ENCODE peak calls at places on chromosomes 3 and 15, in ten cellular contexts. E is IMR-90, W is heart left ventricle, K is transverse colon, C is K562, H is esophagus muscularis mucosa, L is esophagus squamous epithelium, O is ovary, P is uterus, Z is Peyer's patch. F is an unnamed sample. For H3K27me3, the result is how much of the 10 kb centered on the place peaks cover.

GRCh38 chr3:50248387-50248786 is 12.4 kb downstream of the GNAI2 start:
- DNase-seq in E (no peak), W (peak), K (peak), C (no peak), H (no peak), L (no peak), O (no peak), P (no peak), Z (peak), F (no peak)

GRCh38 chr3:113249111-113249510 is 37.8 kb downstream of the BOC start:
- DNase-seq in E (peak), W (no peak), K (no peak), C (no peak), H (no peak), L (no peak), O (no peak), P (no peak), Z (no peak), F (peak)

GRCh38 chr3:55817177-55817576 is 330.1 kb upstream of the WNT5A start:
- DNase-seq in E (no peak), W (no peak), K (no peak), C (no peak), H (peak), L (no peak), O (no peak), P (no peak), Z (no peak), F (no peak)

GRCh38 chr3:10524799-10525301 is 19.5 kb upstream of the ATP2B2 start:
- DNase-seq in E (no peak), W (no peak), K (no peak), C (no peak), H (no peak), L (no peak), O (peak), P (no peak), Z (peak), F (no peak)

GRCh38 chr3:139537795-139538538 is 1.6 kb downstream of the RBP1 start:
- DNase-seq in E (no peak), W (no peak), K (no peak), C (no peak), H (no peak), L (no peak), O (peak), P (no peak), Z (no peak), F (no peak)

GRCh38 chr3:24199775-24200247 is 254.7 kb downstream of the NR1D2 start:
- DNase-seq in E (no peak), W (no peak), K (no peak), C (no peak), H (no peak), L (no peak), O (no peak), P (no peak), Z (no peak), F (no peak)

GRCh38 chr15:62058327-62059028 is 1.8 kb downstream of the VPS13C start:
- DNase-seq in E (no peak), W (no peak), K (no peak), C (no peak), H (no peak), L (no peak), O (no peak), P (no peak), Z (no peak), F (no peak)

GRCh38 chr15:85412956-85413854 is 32.8 kb downstream of the AKAP13 start:
- DNase-seq in E (peak), W (peak), K (peak), C (no peak), H (no peak), L (peak), O (no peak), P (peak), Z (peak), F (peak)

GRCh38 chr3:69454204-69454787 is 68.4 kb upstream of the FRMD4B start:
- DNase-seq in E (no peak), W (no peak), K (no peak), C (no peak), H (no peak), L (no peak), O (no peak), P (no peak), Z (no peak), F (no peak)

GRCh38 chr3:150763841-150764483 is 993 bp upstream of the SIAH2 start:
- DNase-seq in E (peak), W (peak), K (peak), C (no peak), H (peak), L (no peak), O (peak), P (peak), Z (peak), F (peak)

GRCh38 chr3:32614956-32615355 is 44.3 kb upstream of the DYNC1LI1 start:
- DNase-seq in E (peak), W (no peak), K (no peak), C (no peak), H (no peak), L (no peak), O (no peak), P (no peak), Z (no peak), F (no peak)

GRCh38 chr3:16085884-16086608 is 88.4 kb upstream of the GALNT15 start:
- DNase-seq in E (no peak), W (peak), K (no peak), C (no peak), H (no peak), L (no peak), O (peak), P (peak), Z (no peak), F (peak)

GRCh38 chr15:51132384-51133139 is 37.9 kb upstream of the TNFAIP8L3 start:
- DNase-seq in E (peak), W (no peak), K (peak), C (peak), H (no peak), L (no peak), O (peak), P (peak), Z (no peak), F (peak)

GRCh38 chr3:141878812-141879211 is 2.4 kb downstream of the ATP1B3 start:
- DNase-seq in E (peak), W (no peak), K (peak), C (no peak), H (no peak), L (no peak), O (no peak), P (no peak), Z (no peak), F (no peak)

GRCh38 chr3:65483475-65483874 is 555.2 kb downstream of the MAGI1 start:
- DNase-seq in E (no peak), W (peak), K (peak), C (no peak), H (no peak), L (no peak), O (peak), P (peak), Z (peak), F (peak)

GRCh38 chr15:59996498-59997041 is 7.5 kb upstream of the FOXB1 start:
- DNase-seq in E (no peak), W (no peak), K (no peak), C (no peak), H (no peak), L (no peak), O (no peak), P (no peak), Z (no peak), F (no peak)

GRCh38 chr3:115165701-115166100 is 18.6 kb upstream of the ZBTB20 start:
- DNase-seq in E (peak), W (no peak), K (no peak), C (no peak), H (no peak), L (no peak), O (no peak), P (no peak), Z (no peak), F (no peak)

GRCh38 chr3:63193647-63194046 is 84.5 kb upstream of the SYNPR start:
- DNase-seq in E (no peak), W (no peak), K (no peak), C (no peak), H (no peak), L (no peak), O (no peak), P (no peak), Z (no peak), F (no peak)

GRCh38 chr3:132242790-132243189 is 74.4 kb upstream of the ACP3 start:
- DNase-seq in E (no peak), W (no peak), K (no peak), C (no peak), H (no peak), L (no peak), O (no peak), P (no peak), Z (no peak), F (no peak)

DNA sequence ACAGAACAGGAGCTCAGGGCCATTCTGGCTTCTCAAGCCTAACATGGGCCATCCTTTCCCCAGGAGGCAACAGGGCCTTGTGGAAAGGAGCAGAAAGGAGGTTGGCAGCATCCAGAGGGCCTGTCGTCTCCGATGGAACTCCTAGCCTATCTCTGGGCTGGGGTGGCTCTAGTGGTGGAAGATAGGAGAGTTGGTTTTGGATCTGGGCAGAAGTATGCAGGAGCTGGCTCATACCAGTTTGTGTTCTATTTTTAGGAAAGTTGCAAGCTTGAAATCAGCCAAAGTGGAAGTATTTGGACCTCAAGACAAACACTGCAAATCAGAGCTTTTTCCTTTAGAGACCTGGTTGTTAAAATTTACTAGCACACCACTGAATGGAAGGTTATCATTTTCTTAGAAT is 35.4 kb upstream of the XCR1 start:
- DNase-seq in E (no peak), W (peak), K (no peak), C (no peak), H (no peak), L (no peak), O (no peak), P (no peak), Z (no peak), F (no peak)
- H3K27me3 ChIP-seq in E (under half), W (under half), K (under half), C (under half), H (under half), L (under half), O (under half), P (under half), Z (under half), F (under half)

DNA sequence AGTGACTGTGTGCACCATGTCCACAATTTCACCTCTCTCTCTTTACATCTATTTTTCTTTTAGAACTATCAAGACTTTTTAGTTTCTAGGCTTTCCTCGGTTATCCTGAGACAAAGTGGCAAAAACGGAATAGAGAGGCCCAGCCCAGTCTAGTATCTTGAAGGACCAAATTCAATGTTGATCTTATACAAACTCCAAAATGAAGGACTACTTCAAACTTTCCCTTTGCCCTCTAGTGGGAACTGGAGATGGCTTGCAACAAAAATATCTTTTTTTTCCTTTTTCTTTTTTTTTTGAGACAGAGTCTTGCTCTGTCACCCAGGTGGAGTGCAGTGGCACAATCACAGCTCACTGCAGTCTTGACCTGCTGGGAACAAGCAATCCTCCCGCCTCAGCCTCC is 338.5 kb upstream of the UMPS start:
- DNase-seq in E (no peak), W (no peak), K (no peak), C (no peak), H (no peak), L (no peak), O (no peak), P (no peak), Z (no peak), F (no peak)
- TF ChIP-seq CTCF in E (no peak), W (no peak), K (no peak), C (no peak), H (no peak), L (no peak), O (no peak), P (no peak), Z (no peak), F (no peak)

DNA sequence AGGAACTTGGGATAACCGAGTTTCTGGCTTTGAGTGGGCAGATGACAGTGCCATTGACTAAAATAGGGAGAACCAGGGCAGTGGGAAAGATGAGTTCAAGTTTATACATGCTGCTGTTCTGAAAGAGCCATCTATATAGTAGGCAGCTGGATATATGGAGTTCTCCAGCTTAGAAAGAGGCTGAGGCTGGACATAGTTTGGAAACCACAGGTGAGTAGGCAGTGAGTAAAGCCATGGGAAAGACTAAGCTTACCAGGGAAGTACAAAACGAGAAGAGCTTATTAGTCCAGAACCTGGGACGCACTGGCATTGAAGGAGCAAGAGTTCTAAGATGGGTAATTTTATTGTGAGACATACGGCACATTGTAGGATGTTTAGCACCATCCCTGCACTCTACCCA is 54.2 kb downstream of the MSL2 start:
- DNase-seq in E (peak), W (no peak), K (no peak), C (no peak), H (no peak), L (no peak), O (no peak), P (no peak), Z (no peak), F (no peak)
- TF ChIP-seq POLR2A in E (no peak), W (no peak), K (no peak), C (no peak), H (no peak), L (no peak), O (no peak), P (no peak), Z (no peak), F (no peak)

GRCh38 chr15:41557673-41558399 is 1.2 kb upstream of the TYRO3 start:
- DNase-seq in E (peak), W (peak), K (peak), C (peak), H (no peak), L (no peak), O (peak), P (peak), Z (peak), F (peak)
- H3K27me3 ChIP-seq in E (under half), W (under half), K (under half), C (under half), H (under half), L (under half), O (under half), P (under half), Z (under half), F (under half)

DNA sequence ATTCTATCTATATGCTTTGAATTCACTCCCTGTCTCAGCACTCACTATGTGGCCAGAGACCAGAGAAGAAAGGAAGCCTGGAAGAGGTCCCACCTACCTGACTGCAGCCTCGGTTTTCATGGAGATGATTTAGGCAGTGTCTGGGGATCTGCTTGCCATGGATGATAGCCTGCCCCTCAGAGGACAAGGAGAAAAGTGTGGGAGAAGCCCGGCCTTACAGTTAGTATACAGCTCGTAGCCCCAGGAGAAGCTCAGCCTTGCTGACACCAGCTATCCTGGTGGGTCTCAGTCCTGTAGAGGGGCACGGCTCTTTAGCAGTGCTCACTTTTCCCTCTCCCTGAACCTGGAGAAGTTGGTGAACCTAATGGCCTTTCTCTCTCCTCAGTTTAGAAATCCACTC is 25.9 kb upstream of the RTP4 start:
- DNase-seq in E (no peak), W (no peak), K (no peak), C (no peak), H (no peak), L (no peak), O (no peak), P (no peak), Z (no peak), F (no peak)
- TF ChIP-seq CTCF in E (no peak), W (no peak), K (no peak), C (no peak), H (no peak), L (no peak), O (no peak), P (no peak), Z (no peak), F (no peak)

GRCh38 chr3:12837295-12837986 is 3.9 kb downstream of the RPL32 start:
- DNase-seq in E (no peak), W (no peak), K (no peak), C (no peak), H (no peak), L (no peak), O (no peak), P (no peak), Z (no peak), F (no peak)

GRCh38 chr3:12841085-12841969 is at the start of gene RPL32:
- DNase-seq in E (peak), W (peak), K (peak), C (peak), H (peak), L (peak), O (peak), P (peak), Z (peak), F (peak)

GRCh38 chr3:12840591-12841084 is 727 bp downstream of the RPL32 start:
- DNase-seq in E (no peak), W (no peak), K (no peak), C (no peak), H (no peak), L (no peak), O (no peak), P (no peak), Z (no peak), F (no peak)

GRCh38 chr3:12835005-12835665 is 6.2 kb downstream of the RPL32 start:
- DNase-seq in E (no peak), W (no peak), K (no peak), C (no peak), H (no peak), L (no peak), O (no peak), P (no peak), Z (no peak), F (no peak)

DNA sequence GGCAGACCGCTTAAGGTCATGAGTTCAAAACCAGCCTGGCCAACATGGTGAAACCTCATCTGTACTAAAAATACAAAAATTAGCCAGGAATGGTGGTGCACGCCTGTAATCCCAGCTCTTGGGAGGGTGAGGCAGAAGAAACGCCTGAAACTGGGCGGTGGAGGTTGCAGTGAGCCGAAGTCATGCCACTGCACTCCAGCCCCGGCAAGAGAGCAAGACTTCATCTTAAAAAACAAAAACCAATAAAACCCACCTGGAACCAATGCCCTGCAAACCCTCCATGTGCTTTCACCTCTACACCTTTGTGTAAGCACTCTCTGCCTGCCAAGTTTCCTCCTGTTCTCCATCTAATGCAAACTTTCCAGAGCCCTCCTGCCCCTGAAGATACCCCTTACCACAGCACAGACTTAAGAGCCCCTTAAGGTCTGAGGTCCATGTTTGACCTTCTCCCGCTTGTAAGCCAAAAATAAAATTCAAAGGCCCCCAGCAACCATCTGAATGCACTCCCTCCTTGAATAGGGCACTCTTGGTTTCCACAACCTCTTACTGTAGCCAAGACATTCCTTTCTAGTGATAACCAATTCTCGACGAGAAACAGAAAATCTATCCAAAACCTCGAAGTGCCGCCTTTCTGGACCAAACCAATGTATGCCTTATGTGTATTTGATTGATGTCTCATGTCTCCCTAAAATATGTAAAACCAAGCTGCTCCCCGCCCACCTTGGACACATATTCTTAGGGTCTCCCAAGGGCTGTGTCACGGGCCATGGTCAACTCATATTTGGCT is 3.0 kb downstream of the RPL32 start:
- DNase-seq in E (peak), W (no peak), K (no peak), C (no peak), H (no peak), L (no peak), O (no peak), P (no peak), Z (no peak), F (no peak)
- TF ChIP-seq POLR2A in E (no peak), W (no peak), K (no peak), C (peak), H (no peak), L (no peak), O (no peak), P (no peak), Z (no peak), F (no peak)

GRCh38 chr15:52787549-52788098 is 2.5 kb downstream of the ONECUT1 start:
- DNase-seq in E (no peak), W (no peak), K (no peak), C (no peak), H (no peak), L (no peak), O (no peak), P (no peak), Z (no peak), F (no peak)
- H3K27me3 ChIP-seq in E (half or more), W (half or more), K (half or more), C (under half), H (half or more), L (half or more), O (under half), P (half or more), Z (under half), F (half or more)

GRCh38 chr3:174285242-174285641 is 573.9 kb upstream of the NAALADL2 start:
- DNase-seq in E (no peak), W (no peak), K (no peak), C (no peak), H (no peak), L (no peak), O (no peak), P (no peak), Z (no peak), F (no peak)
- TF ChIP-seq CTCF in E (no peak), W (no peak), K (no peak), C (no peak), H (no peak), L (no peak), O (no peak), P (no peak), Z (no peak), F (no peak)

GRCh38 chr15:75042730-75043508 is 19.5 kb downstream of the PPCDC start:
- DNase-seq in E (peak), W (peak), K (peak), C (peak), H (peak), L (peak), O (peak), P (peak), Z (peak), F (peak)
- TF ChIP-seq POLR2A in E (no peak), W (no peak), K (peak), C (no peak), H (no peak), L (no peak), O (no peak), P (no peak), Z (no peak), F (no peak)

DNA sequence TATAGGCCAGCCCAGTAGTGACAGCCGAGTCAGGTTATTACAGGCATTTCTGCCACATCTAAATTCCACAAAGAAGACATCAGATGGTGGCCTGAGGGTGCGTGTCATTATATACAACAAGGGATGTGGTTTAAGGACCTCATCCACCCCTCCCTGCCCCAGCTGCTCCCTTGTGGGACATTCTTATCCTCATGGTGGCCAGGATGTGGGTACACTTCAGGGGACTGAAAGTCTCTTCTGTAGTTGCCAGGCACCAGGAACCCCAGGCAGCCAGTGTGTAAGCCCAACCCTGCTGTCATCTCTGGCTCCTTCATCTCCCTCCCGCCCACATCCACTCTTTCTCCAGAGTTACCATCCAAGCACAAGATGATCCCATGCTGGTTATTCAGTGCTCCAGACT is 224.9 kb upstream of the TOPAZ1 start:
- DNase-seq in E (no peak), W (no peak), K (no peak), C (no peak), H (peak), L (no peak), O (no peak), P (no peak), Z (no peak), F (no peak)
- H3K27me3 ChIP-seq in E (under half), W (under half), K (under half), C (half or more), H (under half), L (under half), O (under half), P (under half), Z (under half), F (under half)

F was measured in adrenal gland.